ENCODE peak calls at places on chromosomes 1 and 21, in five cellular contexts. F is cardiac muscle cell, K is Peyer's patch, H is GM12865, L is B cell. A is an unnamed sample.

GRCh38 chr1:165143437-165144065 is 213.0 kb downstream of the LMX1A start:
- DNase-seq in F (peak), K (no peak), L (no peak), H (peak), A (peak)

GRCh38 chr1:162631546-162632233 is 574 bp upstream of the DDR2 start:
- DNase-seq in F (peak), L (no peak), H (no peak), K (no peak), A (no peak)

GRCh38 chr1:245671349-245671748 is 516.6 kb downstream of the KIF26B start:
- DNase-seq in H (no peak), F (no peak), L (no peak), K (no peak), A (no peak)

GRCh38 chr1:160376525-160377131 is 9.8 kb downstream of the NHLH1 start:
- DNase-seq in L (peak), F (peak), H (peak), K (no peak), A (peak)

GRCh38 chr1:44932151-44932550 is 54.2 kb downstream of the EIF2B3 start:
- DNase-seq in L (no peak), H (no peak), K (no peak), F (no peak), A (no peak)

GRCh38 chr1:3060601-3061551 is 8.1 kb upstream of the PRDM16 start:
- DNase-seq in L (no peak), F (no peak), H (no peak), K (no peak), A (no peak)

GRCh38 chr1:41678141-41678878 is 193.8 kb upstream of the EDN2 start:
- DNase-seq in K (no peak), H (peak), F (no peak), L (no peak), A (peak)

GRCh38 chr1:169795687-169796086 is 980 bp upstream of the METTL18 start:
- DNase-seq in K (no peak), H (peak), F (no peak), L (no peak), A (peak)

GRCh38 chr21:45278156-45278911 is 9.4 kb downstream of the POFUT2 start:
- DNase-seq in L (no peak), K (peak), F (no peak), H (no peak), A (no peak)

GRCh38 chr1:37037675-37038074 is 3.4 kb upstream of the GRIK3 start:
- DNase-seq in K (no peak), L (no peak), H (no peak), F (no peak), A (no peak)

GRCh38 chr1:39332291-39332690 is 127.8 kb downstream of the MACF1 start:
- DNase-seq in F (no peak), K (no peak), H (no peak), L (no peak), A (no peak)

GRCh38 chr1:177302365-177303044 is 131.7 kb downstream of the BRINP2 start:
- DNase-seq in L (no peak), F (peak), H (no peak), K (no peak), A (no peak)

GRCh38 chr1:151499930-151500329 is 11.3 kb upstream of the CGN start:
- DNase-seq in F (no peak), H (no peak), K (no peak), L (no peak), A (no peak)

GRCh38 chr1:111097356-111098099 is 42.4 kb downstream of the DRAM2 start:
- DNase-seq in K (no peak), H (no peak), L (no peak), F (no peak), A (no peak)

GRCh38 chr1:22236151-22236550 is 93.3 kb upstream of the WNT4 start:
- DNase-seq in K (no peak), L (no peak), F (no peak), H (no peak), A (no peak)

GRCh38 chr1:62439652-62440371 is 3.0 kb downstream of the USP1 start:
- DNase-seq in H (peak), F (no peak), L (no peak), K (no peak), A (no peak)

GRCh38 chr1:227541796-227542152 is 21.6 kb upstream of the ZNF678 start:
- DNase-seq in L (no peak), F (no peak), K (no peak), H (no peak), A (no peak)

GRCh38 chr1:89739013-89739843 is 81.6 kb upstream of the LRRC8D start:
- DNase-seq in K (no peak), F (no peak), L (no peak), H (peak), A (peak)

GRCh38 chr21:37412603-37413360 is 46.2 kb downstream of the DYRK1A start:
- DNase-seq in K (no peak), F (no peak), L (no peak), H (no peak), A (no peak)

GRCh38 chr1:230280054-230280795 is 145.9 kb downstream of the PGBD5 start:
- DNase-seq in F (no peak), H (no peak), K (no peak), L (no peak), A (peak)

GRCh38 chr1:201739492-201740085 is 89.4 kb upstream of the IPO9 start:
- DNase-seq in H (peak), F (peak), K (peak), L (peak), A (peak)

GRCh38 chr1:224175615-224176014 is 7.4 kb upstream of the DEGS1 start:
- DNase-seq in H (no peak), L (no peak), F (peak), K (no peak), A (no peak)

GRCh38 chr1:59900640-59901039 is 25.9 kb downstream of the CYP2J2 start:
- DNase-seq in F (no peak), L (no peak), H (no peak), K (no peak), A (no peak)

GRCh38 chr1:164796916-164797315 is 237.9 kb downstream of the PBX1 start:
- DNase-seq in L (no peak), H (no peak), K (no peak), F (no peak), A (no peak)

GRCh38 chr1:153670859-153671622 is at the start of gene ILF2:
- DNase-seq in H (peak), L (peak), F (peak), K (peak), A (peak)

GRCh38 chr21:35559881-35560280 is 500.4 kb downstream of the SETD4 start:
- DNase-seq in F (no peak), L (no peak), K (no peak), H (no peak), A (no peak)

GRCh38 chr1:228236744-228237143 is 28.9 kb downstream of the OBSCN start:
- DNase-seq in L (no peak), F (peak), H (peak), K (no peak), A (peak)

GRCh38 chr1:40508375-40509341 is at the start of gene EXO5:
- DNase-seq in H (peak), L (peak), K (peak), F (peak), A (peak)

GRCh38 chr1:221801773-221802516 is 60.1 kb upstream of the DUSP10 start:
- DNase-seq in H (no peak), K (no peak), F (no peak), L (no peak), A (no peak)

GRCh38 chr21:35481005-35481404 is 431.9 kb upstream of the RUNX1 start:
- DNase-seq in F (no peak), L (no peak), H (no peak), K (no peak), A (no peak)

GRCh38 chr1:55081188-55081904 is 42.0 kb downstream of the PCSK9 start:
- DNase-seq in F (no peak), L (no peak), H (no peak), K (no peak), A (no peak)

GRCh38 chr1:89553195-89553584 is 28.6 kb downstream of the LRRC8B start:
- DNase-seq in H (no peak), F (no peak), K (no peak), L (no peak), A (no peak)

GRCh38 chr1:31460027-31460426 is 47.0 kb downstream of the SERINC2 start:
- DNase-seq in K (no peak), L (no peak), F (no peak), H (no peak), A (no peak)

GRCh38 chr1:76013209-76013581 is 61.4 kb upstream of the ST6GALNAC3 start:
- DNase-seq in H (no peak), K (no peak), F (no peak), L (no peak), A (no peak)

GRCh38 chr1:62318756-62319544 is at the start of gene KANK4:
- DNase-seq in F (peak), L (no peak), H (no peak), K (no peak), A (no peak)

GRCh38 chr1:109632671-109633346 is 13.2 kb downstream of the AMPD2 start:
- DNase-seq in H (no peak), K (no peak), F (no peak), L (no peak), A (no peak)

GRCh38 chr1:179774033-179774432 is 30.9 kb downstream of the FAM163A start:
- DNase-seq in F (no peak), K (no peak), H (peak), L (no peak), A (no peak)

GRCh38 chr1:81689531-81689941 is 111.2 kb upstream of the ADGRL2 start:
- DNase-seq in H (peak), L (no peak), F (no peak), K (no peak), A (no peak)

GRCh38 chr1:222616535-222616934 is 1.4 kb upstream of the MIA3 start:
- DNase-seq in H (no peak), L (no peak), F (no peak), K (no peak), A (no peak)

GRCh38 chr1:50474859-50475809 is 51.9 kb upstream of the DMRTA2 start:
- DNase-seq in L (no peak), H (no peak), K (no peak), F (no peak), A (no peak)

GRCh38 chr1:154779563-154780189 is 90.4 kb downstream of the KCNN3 start:
- DNase-seq in K (no peak), L (no peak), H (no peak), F (peak), A (no peak)
- TF ChIP-seq CTCF in K (no peak), L (no peak), H (no peak), F (no peak), A (no peak)

DNA sequence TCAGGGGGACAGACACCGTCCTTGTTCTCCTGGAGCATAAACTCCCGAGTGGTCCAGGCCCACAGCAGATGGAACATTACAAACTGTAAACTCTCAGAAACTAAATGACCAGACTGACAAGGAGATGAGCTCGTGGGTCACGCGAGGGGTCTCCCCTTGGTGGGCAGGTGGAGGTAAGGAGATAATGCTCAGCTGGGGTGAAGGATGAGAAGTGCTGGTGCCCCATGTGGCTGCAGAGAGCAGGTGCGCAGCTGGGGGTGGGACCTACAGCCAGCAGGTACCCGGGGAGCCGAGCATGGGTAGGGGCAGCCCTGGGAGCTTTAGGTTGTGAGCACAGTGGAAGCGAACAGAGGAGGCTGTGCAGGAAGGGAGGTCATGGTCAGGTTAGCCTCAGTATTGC is 40.1 kb downstream of the AJAP1 start:
- DNase-seq in F (no peak), L (no peak), H (no peak), K (no peak), A (no peak)
- TF ChIP-seq CTCF in F (no peak), L (no peak), H (no peak), K (no peak), A (no peak)

GRCh38 chr1:11571906-11572616 is 82.2 kb downstream of the FBXO2 start:
- DNase-seq in K (no peak), H (peak), F (peak), L (no peak), A (peak)
- TF ChIP-seq CTCF in K (no peak), H (peak), F (no peak), L (no peak), A (no peak)

GRCh38 chr1:21052034-21052433 is 124.7 kb downstream of the EIF4G3 start:
- DNase-seq in H (no peak), F (no peak), L (no peak), K (no peak), A (no peak)
- TF ChIP-seq CTCF in H (no peak), F (no peak), L (no peak), K (no peak), A (no peak)

DNA sequence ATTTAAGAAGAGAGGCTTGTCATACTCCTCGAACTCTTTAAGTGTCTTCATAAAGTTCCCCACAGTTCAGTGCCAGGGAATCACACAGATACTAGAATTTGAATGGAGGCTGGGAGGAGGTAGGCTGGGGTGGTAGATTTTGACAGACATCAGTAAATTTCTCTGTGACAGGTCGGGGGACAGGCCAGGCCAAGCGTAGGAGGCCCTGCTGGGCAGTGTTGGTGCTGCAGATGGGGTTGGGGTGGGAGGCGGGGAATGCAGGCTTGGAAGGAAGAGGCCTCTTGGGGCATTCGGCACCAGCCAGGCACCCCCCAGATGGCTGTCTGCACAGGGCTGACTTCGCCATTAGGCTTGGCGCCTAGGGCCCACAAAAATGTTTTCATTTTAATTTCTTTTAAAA is 84.0 kb downstream of the MAN1C1 start:
- DNase-seq in F (peak), H (no peak), L (no peak), K (no peak), A (no peak)
- TF ChIP-seq CTCF in F (peak), H (no peak), L (no peak), K (no peak), A (no peak)

GRCh38 chr1:24204116-24204515 is 17.0 kb upstream of the IFNLR1 start:
- DNase-seq in F (no peak), K (no peak), H (no peak), L (no peak), A (no peak)
- TF ChIP-seq CTCF in F (no peak), K (no peak), H (no peak), L (no peak), A (no peak)

DNA sequence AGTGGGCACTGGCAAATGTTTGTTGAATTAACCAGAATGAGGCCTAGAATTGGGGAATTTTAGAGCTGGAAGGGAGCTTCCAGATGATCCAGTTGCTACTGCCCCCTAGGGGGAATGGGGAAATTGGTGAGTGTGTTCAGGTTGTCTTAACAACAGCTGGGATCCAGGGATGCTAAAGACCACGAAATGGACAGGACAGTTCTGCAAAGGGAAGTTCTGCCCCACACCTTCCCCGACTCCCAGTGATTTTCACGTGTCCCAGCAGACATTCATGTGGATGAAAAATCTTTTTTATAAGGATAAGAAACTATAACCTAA is 33.9 kb downstream of the TRIM62 start:
- DNase-seq in K (no peak), F (no peak), L (no peak), H (peak), A (peak)
- TF ChIP-seq CTCF in K (no peak), F (peak), L (no peak), H (peak), A (peak)

DNA sequence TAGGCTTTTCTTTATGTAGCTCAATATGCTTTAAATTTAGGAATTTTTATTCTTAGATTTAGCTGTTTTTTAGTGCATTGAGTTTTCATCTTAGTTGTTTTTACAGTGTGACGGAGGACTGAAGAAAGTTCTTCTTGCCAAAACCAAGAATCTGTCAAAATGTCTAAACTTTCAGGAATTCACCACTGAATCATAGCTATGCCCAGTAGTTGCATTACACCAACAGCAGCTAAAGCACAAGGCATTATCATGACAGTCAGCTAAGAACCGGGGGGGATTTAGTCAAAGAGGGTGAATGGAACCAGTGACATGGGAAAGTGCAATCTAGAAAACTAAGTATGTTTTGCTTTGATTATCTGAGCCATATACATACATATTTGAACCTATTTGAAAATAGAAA is 6.5 kb upstream of the C1orf146 start:
- DNase-seq in H (no peak), L (no peak), K (no peak), F (no peak), A (no peak)
- TF ChIP-seq CTCF in H (no peak), L (no peak), K (no peak), F (no peak), A (no peak)

GRCh38 chr1:220119043-220119512 is 25.1 kb downstream of the IARS2 start:
- DNase-seq in K (no peak), F (no peak), L (no peak), H (no peak), A (no peak)

GRCh38 chr1:220113136-220113695 is 19.3 kb downstream of the IARS2 start:
- DNase-seq in K (no peak), H (peak), L (no peak), F (peak), A (peak)
- TF ChIP-seq CTCF in K (peak), H (peak), L (peak), F (peak), A (peak)